ENCODE peak calls at places on chromosomes 16 and 17, in seven cellular contexts. D, T, P, Y, M, A and X are unnamed samples.

GRCh38 chr17:16999931-17000625 is 28.2 kb upstream of the TNFRSF13B start:
- DNase-seq in M (no peak), D (no peak), T (no peak), P (no peak), A (no peak), Y (no peak), X (no peak)

GRCh38 chr17:38783227-38783626 is 16.1 kb downstream of the PIP4K2B start:
- DNase-seq in Y (no peak), D (no peak), T (no peak), A (no peak), M (no peak), P (no peak), X (no peak)

GRCh38 chr17:79978545-79978852 is 57.2 kb downstream of the TBC1D16 start:
- DNase-seq in D (no peak), Y (no peak), T (no peak), M (no peak), P (no peak), A (no peak), X (no peak)

GRCh38 chr16:86483-86952 is 8.5 kb downstream of the MPG start:
- DNase-seq in P (no peak), Y (no peak), A (no peak), M (no peak), T (no peak), D (no peak), X (no peak)

GRCh38 chr16:6484931-6485330 is 847.7 kb upstream of the RBFOX1 start:
- DNase-seq in P (no peak), D (no peak), T (no peak), Y (no peak), M (no peak), A (no peak), X (no peak)

GRCh38 chr17:72185571-72185970 is 64.8 kb downstream of the SOX9 start:
- DNase-seq in D (no peak), T (no peak), M (no peak), Y (no peak), P (no peak), A (peak; percentile 56), X (no peak)

GRCh38 chr17:51015145-51015558 is 105.5 kb downstream of the SPAG9 start:
- DNase-seq in T (no peak), Y (no peak), M (no peak), P (peak; percentile 15), D (no peak), A (peak; percentile 18), X (no peak)

GRCh38 chr17:63631062-63631461 is 8.8 kb downstream of the MAP3K3 start:
- DNase-seq in D (no peak), M (no peak), A (no peak), P (no peak), T (no peak), Y (no peak), X (no peak)

GRCh38 chr16:53433930-53434435 is 288 bp upstream of the RBL2 start:
- DNase-seq in M (no peak), T (no peak), P (no peak), D (peak; percentile 42), A (peak; percentile 83), Y (no peak), X (no peak)

GRCh38 chr17:76123749-76124581 is 17.1 kb downstream of the FOXJ1 start:
- DNase-seq in T (no peak), M (no peak), Y (peak; percentile 24), A (no peak), D (no peak), P (no peak), X (no peak)

GRCh38 chr17:82962163-82962720 is 117.2 kb upstream of the METRNL start:
- DNase-seq in T (no peak), M (no peak), Y (no peak), D (no peak), A (no peak), P (no peak), X (no peak)

GRCh38 chr17:72726936-72727335 is 365.6 kb downstream of the SLC39A11 start:
- DNase-seq in T (peak; percentile 30), D (no peak), P (no peak), Y (peak; percentile 42), A (no peak), M (no peak), X (no peak)

GRCh38 chr16:66845791-66846221 is 1.6 kb downstream of the CA7 start:
- DNase-seq in A (no peak), D (no peak), T (no peak), M (no peak), P (no peak), Y (no peak), X (no peak)

GRCh38 chr17:38584350-38584925 is 21.3 kb downstream of the SRCIN1 start:
- DNase-seq in D (no peak), M (peak; percentile 50), Y (peak; percentile 48), P (no peak), T (peak; percentile 42), A (peak; percentile 59), X (peak; percentile 47)

GRCh38 chr17:4739122-4740024 is at the start of the genes CXCL16 and ZMYND15:
- DNase-seq in Y (peak; percentile 66), D (no peak), T (peak; percentile 40), A (peak; percentile 20), M (peak; percentile 43), P (no peak), X (no peak)

GRCh38 chr17:82726427-82726826 is 9.0 kb upstream of the FN3K start:
- DNase-seq in P (no peak), A (no peak), T (no peak), Y (no peak), M (no peak), D (no peak), X (no peak)

GRCh38 chr16:6682142-6682811 is 650.4 kb upstream of the RBFOX1 start:
- DNase-seq in Y (no peak), D (no peak), T (no peak), M (peak; percentile 2), P (no peak), A (no peak), X (peak; percentile 54)

GRCh38 chr17:45115871-45116270 is 16.4 kb downstream of the PLCD3 start:
- DNase-seq in A (no peak), M (no peak), T (no peak), Y (no peak), D (no peak), P (no peak), X (no peak)